ENCODE peak calls at places on chromosome 10, in ten cellular contexts. W is Peyer's patch, Y is kidney, R is breast epithelium, Q is heart right ventricle, V is heart left ventricle, B is aorta, S is astrocyte, N is gastrocnemius medialis, I is transverse colon. Z is an unnamed sample.

GRCh38 chr10:14380746-14381145 is 50.0 kb upstream of the FRMD4A start:
- DNase-seq in W (no peak), Y (no peak), R (no peak), Q (no peak), V (no peak), B (no peak), S (no peak), N (no peak), I (no peak), Z (no peak)

GRCh38 chr10:95350212-95350829 is 59.5 kb upstream of the PDLIM1 start:
- DNase-seq in W (no peak), Y (no peak), R (no peak), Q (no peak), V (no peak), B (no peak), S (no peak), N (no peak), I (no peak), Z (no peak)

GRCh38 chr10:15744217-15744865 is 24.6 kb upstream of the ITGA8 start:
- DNase-seq in W (no peak), Y (no peak), R (no peak), Q (peak), V (no peak), B (no peak), S (no peak), N (no peak), I (peak), Z (no peak)

GRCh38 chr10:122139226-122139625 is 131.9 kb upstream of the BTBD16 start:
- DNase-seq in W (no peak), Y (peak), R (no peak), Q (peak), V (peak), B (no peak), S (no peak), N (no peak), I (no peak), Z (no peak)

GRCh38 chr10:121956111-121957061 is 18.6 kb downstream of the NSMCE4A start:
- DNase-seq in W (no peak), Y (no peak), R (no peak), Q (no peak), V (no peak), B (no peak), S (peak), N (no peak), I (no peak), Z (no peak)

GRCh38 chr10:29955308-29955935 is 104.0 kb downstream of the JCAD start:
- DNase-seq in W (no peak), Y (peak), R (no peak), Q (no peak), V (no peak), B (no peak), S (peak), N (no peak), I (no peak), Z (no peak)

GRCh38 chr10:96643920-96644319 is 57.1 kb upstream of the TM9SF3 start:
- DNase-seq in W (no peak), Y (no peak), R (no peak), Q (no peak), V (no peak), B (no peak), S (no peak), N (no peak), I (no peak), Z (no peak)

GRCh38 chr10:92688927-92689662 is 660 bp upstream of the HHEX start:
- DNase-seq in W (peak), Y (peak), R (no peak), Q (peak), V (peak), B (peak), S (peak), N (no peak), I (peak), Z (no peak)

GRCh38 chr10:71090801-71091200 is 121.6 kb upstream of the UNC5B start:
- DNase-seq in W (no peak), Y (no peak), R (no peak), Q (no peak), V (no peak), B (no peak), S (no peak), N (no peak), I (no peak), Z (no peak)

GRCh38 chr10:2081501-2081900 is 344.2 kb upstream of the ADARB2 start:
- DNase-seq in W (no peak), Y (no peak), R (no peak), Q (no peak), V (no peak), B (no peak), S (no peak), N (no peak), I (no peak), Z (no peak)

GRCh38 chr10:1211844-1212570 is 155.8 kb downstream of the WDR37 start:
- DNase-seq in W (no peak), Y (no peak), R (no peak), Q (no peak), V (no peak), B (no peak), S (no peak), N (no peak), I (no peak), Z (no peak)

GRCh38 chr10:88386204-88386877 is 196.8 kb downstream of the RNLS start:
- DNase-seq in W (no peak), Y (no peak), R (no peak), Q (no peak), V (no peak), B (no peak), S (no peak), N (no peak), I (no peak), Z (no peak)

GRCh38 chr10:52314007-52314821 is at the start of gene DKK1:
- DNase-seq in W (peak), Y (peak), R (no peak), Q (peak), V (peak), B (peak), S (peak), N (peak), I (peak), Z (peak)

GRCh38 chr10:68647928-68648327 is 73.1 kb upstream of the CCAR1 start:
- DNase-seq in W (no peak), Y (no peak), R (no peak), Q (no peak), V (no peak), B (no peak), S (peak), N (no peak), I (no peak), Z (no peak)

GRCh38 chr10:97598407-97599271 is 9.1 kb downstream of the C10orf62 start:
- DNase-seq in W (no peak), Y (peak), R (no peak), Q (no peak), V (no peak), B (no peak), S (no peak), N (no peak), I (no peak), Z (no peak)

GRCh38 chr10:28719789-28720436 is 42.6 kb downstream of the BAMBI start:
- DNase-seq in W (no peak), Y (peak), R (no peak), Q (no peak), V (no peak), B (no peak), S (peak), N (no peak), I (no peak), Z (no peak)

GRCh38 chr10:77580500-77580899 is 57.1 kb downstream of the KCNMA1 start:
- DNase-seq in W (no peak), Y (no peak), R (no peak), Q (no peak), V (no peak), B (no peak), S (no peak), N (no peak), I (no peak), Z (no peak)

GRCh38 chr10:109922353-109922975 is 847 bp downstream of the XPNPEP1 start:
- DNase-seq in W (no peak), Y (no peak), R (no peak), Q (no peak), V (no peak), B (no peak), S (no peak), N (no peak), I (no peak), Z (no peak)

GRCh38 chr10:83373659-83374058 is 765.6 kb upstream of the GHITM start:
- DNase-seq in W (no peak), Y (no peak), R (no peak), Q (no peak), V (no peak), B (no peak), S (peak), N (no peak), I (no peak), Z (no peak)

GRCh38 chr10:26480909-26481703 is 43.0 kb downstream of the APBB1IP start:
- DNase-seq in W (peak), Y (no peak), R (no peak), Q (peak), V (no peak), B (no peak), S (no peak), N (peak), I (no peak), Z (no peak)

GRCh38 chr10:16470747-16471146 is 33.9 kb downstream of the PTER start:
- DNase-seq in W (no peak), Y (no peak), R (no peak), Q (no peak), V (no peak), B (no peak), S (no peak), N (no peak), I (no peak), Z (no peak)

GRCh38 chr10:14327535-14327934 is 3.2 kb downstream of the FRMD4A start:
- DNase-seq in W (no peak), Y (no peak), R (no peak), Q (no peak), V (no peak), B (no peak), S (no peak), N (no peak), I (no peak), Z (no peak)

GRCh38 chr10:22630229-22631174 is 83.9 kb downstream of the PIP4K2A start:
- DNase-seq in W (no peak), Y (no peak), R (no peak), Q (no peak), V (no peak), B (no peak), S (peak), N (no peak), I (no peak), Z (no peak)

GRCh38 chr10:130195746-130196294 is 59.6 kb downstream of the GLRX3 start:
- DNase-seq in W (no peak), Y (no peak), R (no peak), Q (no peak), V (no peak), B (peak), S (no peak), N (no peak), I (no peak), Z (no peak)

GRCh38 chr10:60488111-60488669 is 98.5 kb upstream of the ANK3 start:
- DNase-seq in W (no peak), Y (no peak), R (no peak), Q (no peak), V (no peak), B (no peak), S (no peak), N (no peak), I (no peak), Z (no peak)

GRCh38 chr10:123428302-123428701 is 237.9 kb upstream of the GPR26 start:
- DNase-seq in W (no peak), Y (no peak), R (no peak), Q (no peak), V (no peak), B (no peak), S (no peak), N (no peak), I (no peak), Z (no peak)

GRCh38 chr10:117792214-117792613 is 249.7 kb downstream of the EMX2 start:
- DNase-seq in W (no peak), Y (no peak), R (no peak), Q (no peak), V (no peak), B (no peak), S (no peak), N (no peak), I (no peak), Z (no peak)

DNA sequence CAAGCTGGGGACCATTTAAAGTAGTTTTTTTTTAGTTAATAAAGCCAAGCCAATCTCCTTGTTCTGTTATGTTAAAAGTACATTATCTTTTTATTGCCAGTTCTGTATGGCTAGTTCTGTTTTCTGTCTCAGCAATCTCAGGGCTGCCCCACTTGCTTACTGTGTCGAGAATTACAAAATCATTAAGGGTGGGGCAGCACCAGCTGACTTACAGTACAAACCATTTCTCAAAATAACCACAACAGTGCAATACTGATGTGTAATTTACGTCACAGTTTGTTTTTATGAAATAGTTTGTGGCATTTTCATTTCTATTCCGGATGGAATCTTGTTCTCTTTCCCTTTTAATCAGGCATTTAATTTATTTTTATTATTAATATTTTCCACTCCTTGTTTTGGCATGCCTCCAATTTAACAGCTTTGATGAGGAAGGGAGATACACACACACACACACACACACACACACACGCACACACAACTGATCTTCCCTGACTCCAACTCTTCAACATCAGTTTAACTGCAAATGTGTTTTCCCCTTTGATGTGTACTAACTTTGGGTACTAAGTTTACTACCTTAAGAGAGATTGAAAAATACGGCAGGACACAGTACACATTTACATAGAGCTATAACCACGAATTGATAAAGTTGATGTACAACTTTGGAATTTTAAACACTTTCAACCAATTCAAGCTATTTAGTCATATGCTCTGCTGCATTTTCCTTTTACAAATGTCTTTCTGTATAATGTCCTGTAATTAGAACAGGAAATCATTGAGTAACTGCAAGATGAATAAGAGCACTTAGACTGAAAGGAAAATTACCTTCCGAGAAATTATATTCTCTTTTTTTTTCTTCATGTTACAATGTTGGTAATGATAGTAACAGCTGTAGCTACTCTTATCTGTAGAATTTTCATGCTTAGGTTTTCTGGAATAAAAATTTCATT is 91.5 kb downstream of the ARID5B start:
- DNase-seq in W (peak), Y (no peak), R (no peak), Q (peak), V (no peak), B (no peak), S (peak), N (peak), I (peak), Z (no peak)
- H3K27ac ChIP-seq in W (peak), Y (peak), R (peak), Q (no peak), V (peak), B (peak), S (peak), N (peak), I (peak), Z (no peak)

GRCh38 chr10:100652406-100653130 is 92.8 kb upstream of the PAX2 start:
- DNase-seq in W (no peak), Y (no peak), R (no peak), Q (no peak), V (no peak), B (no peak), S (no peak), N (no peak), I (no peak), Z (no peak)
- H3K4me3 ChIP-seq in W (no peak), Y (no peak), R (no peak), Q (no peak), V (no peak), B (no peak), S (no peak), N (no peak), I (no peak), Z (no peak)

GRCh38 chr10:18043607-18044006 is 91.9 kb downstream of the SLC39A12 start:
- DNase-seq in W (no peak), Y (no peak), R (no peak), Q (no peak), V (no peak), B (no peak), S (no peak), N (no peak), I (no peak), Z (no peak)

GRCh38 chr10:18043148-18043547 is 91.4 kb downstream of the SLC39A12 start:
- DNase-seq in W (no peak), Y (no peak), R (no peak), Q (no peak), V (no peak), B (no peak), S (peak), N (no peak), I (no peak), Z (no peak)

DNA sequence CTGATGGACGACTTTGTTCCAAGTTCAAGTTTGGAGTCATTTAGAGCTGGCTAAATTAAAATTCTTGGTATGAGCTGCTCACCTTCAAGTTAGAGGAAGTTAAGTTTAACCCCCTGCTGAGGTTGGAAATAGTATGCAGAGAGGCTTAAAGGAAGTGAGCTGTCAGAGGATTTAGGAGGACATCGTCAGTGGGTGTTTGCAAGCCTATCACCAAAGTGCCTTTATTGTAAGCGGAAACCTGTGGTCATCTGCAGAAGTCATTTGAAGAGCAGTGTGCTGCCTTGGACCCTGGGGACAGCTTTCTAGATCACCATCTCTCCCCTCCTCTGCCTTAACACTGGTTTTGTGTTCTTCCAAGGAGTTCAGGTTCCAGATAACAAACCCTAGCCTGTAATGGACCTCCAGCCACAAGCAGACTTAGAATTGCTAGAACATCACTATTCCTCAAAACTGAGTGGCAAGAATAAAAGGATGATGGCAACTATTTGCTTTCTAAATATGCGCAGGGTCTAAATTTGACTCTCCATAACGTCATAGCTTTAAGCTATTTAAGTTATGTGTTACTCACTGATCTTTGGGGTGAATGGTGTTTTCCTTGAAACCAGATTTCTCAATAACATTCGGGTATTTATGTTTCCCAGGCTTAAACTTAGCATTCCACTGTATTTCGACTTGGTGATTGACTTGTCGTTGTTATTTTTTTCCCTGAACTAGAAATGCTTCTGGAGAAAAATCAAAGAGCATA is 93.4 kb downstream of the SLC39A12 start:
- DNase-seq in W (no peak), Y (no peak), R (no peak), Q (no peak), V (no peak), B (no peak), S (peak), N (no peak), I (no peak), Z (no peak)
- H3K27ac ChIP-seq in W (no peak), Y (no peak), R (no peak), Q (no peak), V (no peak), B (no peak), S (peak), N (no peak), I (no peak), Z (no peak)

GRCh38 chr10:35043796-35044344 is 46.3 kb downstream of the CUL2 start:
- DNase-seq in W (no peak), Y (no peak), R (no peak), Q (no peak), V (no peak), B (no peak), S (peak), N (no peak), I (no peak), Z (no peak)

GRCh38 chr10:35042783-35043182 is 47.4 kb downstream of the CUL2 start:
- DNase-seq in W (no peak), Y (no peak), R (no peak), Q (no peak), V (no peak), B (no peak), S (no peak), N (no peak), I (no peak), Z (no peak)

GRCh38 chr10:35037104-35037503 is 53.0 kb downstream of the CUL2 start:
- DNase-seq in W (no peak), Y (no peak), R (no peak), Q (no peak), V (no peak), B (no peak), S (no peak), N (no peak), I (no peak), Z (no peak)

GRCh38 chr10:35041502-35041879 is 48.6 kb downstream of the CUL2 start:
- DNase-seq in W (no peak), Y (no peak), R (no peak), Q (no peak), V (no peak), B (no peak), S (peak), N (no peak), I (no peak), Z (no peak)

DNA sequence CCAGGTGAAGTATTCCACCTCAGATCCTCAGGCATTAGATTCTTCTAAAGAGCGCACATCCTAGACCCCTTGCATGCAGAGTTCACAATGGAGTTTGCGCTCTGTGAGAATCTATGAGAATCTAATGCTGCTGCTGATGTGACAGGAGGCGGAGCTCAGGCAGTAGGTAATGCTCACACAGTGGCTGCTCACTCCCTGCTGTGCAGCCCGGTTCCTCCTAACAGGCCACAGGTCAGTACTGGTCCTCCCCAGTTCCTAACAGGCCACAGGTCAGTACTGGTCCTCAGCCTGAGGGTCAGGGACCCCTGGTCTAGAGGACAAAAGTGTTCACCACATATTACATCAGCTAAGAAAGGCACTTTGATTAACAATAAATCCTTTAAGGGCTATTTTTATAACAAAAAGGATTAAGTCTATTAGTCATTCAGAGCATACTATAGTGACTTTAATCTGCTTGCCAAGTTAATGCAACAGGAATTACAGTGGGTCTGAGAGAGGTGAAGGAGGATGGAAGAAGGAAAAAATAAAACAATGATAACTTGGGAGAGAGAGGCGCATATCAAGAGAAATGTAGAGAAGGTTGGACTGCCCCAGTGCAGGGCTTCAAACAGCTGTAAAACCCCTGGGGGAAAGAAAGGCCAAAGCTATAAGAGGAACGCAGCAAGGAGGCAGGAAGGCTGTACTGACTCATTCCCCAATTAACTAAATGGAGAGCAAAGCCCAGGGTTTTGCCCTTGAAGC is 49.2 kb downstream of the CUL2 start:
- DNase-seq in W (no peak), Y (no peak), R (no peak), Q (no peak), V (no peak), B (no peak), S (peak), N (no peak), I (no peak), Z (no peak)
- H3K4me3 ChIP-seq in W (no peak), Y (no peak), R (no peak), Q (no peak), V (no peak), B (no peak), S (no peak), N (no peak), I (no peak), Z (no peak)

GRCh38 chr10:62817763-62818425 is 1.7 kb upstream of the EGR2 start:
- DNase-seq in W (peak), Y (peak), R (peak), Q (peak), V (peak), B (peak), S (peak), N (peak), I (peak), Z (peak)
- H3K27ac ChIP-seq in W (peak), Y (no peak), R (peak), Q (peak), V (no peak), B (no peak), S (no peak), N (peak), I (peak), Z (no peak)

Z was measured in dorsolateral prefrontal cortex.